ENCODE peak calls at places on chromosomes 6 and 20, in seven cellular contexts. B is IMR-90, V is H1, E is mesenchymal stem cell, F is mesendoderm, R is H9, C is trophoblast cell. L is an unnamed sample.

GRCh38 chr20:14414560-14414959 is 77.1 kb upstream of the FLRT3 start:
- DNase-seq in B (no peak), V (no peak), E (no peak), F (peak), R (no peak), C (no peak), L (no peak)

GRCh38 chr6:128567029-128567428 is 46.6 kb upstream of the PTPRK start:
- DNase-seq in B (no peak), V (no peak), E (no peak), F (no peak), R (no peak), C (no peak), L (no peak)

GRCh38 chr6:31663961-31664789 is 622 bp downstream of the GPANK1 start:
- DNase-seq in B (peak), V (no peak), E (peak), F (peak), R (no peak), C (peak), L (no peak)

GRCh38 chr20:63740501-63741353 is 1.2 kb downstream of the SLC2A4RG start:
- DNase-seq in B (peak), V (no peak), E (peak), F (peak), R (peak), C (peak), L (peak)

GRCh38 chr6:33305052-33305451 is 6.3 kb upstream of the RGL2 start:
- DNase-seq in B (no peak), V (no peak), E (no peak), F (no peak), R (no peak), C (no peak), L (no peak)

GRCh38 chr6:3290501-3291211 is 31.9 kb downstream of the PSMG4 start:
- DNase-seq in B (no peak), V (no peak), E (no peak), F (no peak), R (no peak), C (no peak), L (no peak)

GRCh38 chr6:25175216-25175615 is 104.0 kb upstream of the CARMIL1 start:
- DNase-seq in B (peak), V (peak), E (no peak), F (peak), R (no peak), C (peak), L (no peak)

GRCh38 chr6:15249371-15250019 is 3.6 kb downstream of the JARID2 start:
- DNase-seq in B (no peak), V (no peak), E (no peak), F (no peak), R (no peak), C (no peak), L (no peak)

GRCh38 chr20:40462600-40462999 is 226.4 kb downstream of the MAFB start:
- DNase-seq in B (no peak), V (no peak), E (no peak), F (no peak), R (no peak), C (no peak), L (no peak)

GRCh38 chr6:37309692-37310091 is 44.1 kb upstream of the RNF8 start:
- DNase-seq in B (no peak), V (no peak), E (no peak), F (no peak), R (no peak), C (no peak), L (no peak)

GRCh38 chr20:9143926-9144325 is 75.0 kb downstream of the PLCB4 start:
- DNase-seq in B (no peak), V (no peak), E (no peak), F (no peak), R (no peak), C (no peak), L (no peak)

GRCh38 chr6:73630401-73630800 is 23.4 kb downstream of the SLC17A5 start:
- DNase-seq in B (no peak), V (no peak), E (no peak), F (no peak), R (no peak), C (no peak), L (no peak)

GRCh38 chr6:68427630-68428029 is 207.5 kb upstream of the ADGRB3 start:
- DNase-seq in B (peak), V (no peak), E (no peak), F (no peak), R (no peak), C (no peak), L (no peak)

GRCh38 chr6:152054441-152054840 is 247.0 kb downstream of the ESR1 start:
- DNase-seq in B (no peak), V (no peak), E (peak), F (peak), R (no peak), C (no peak), L (no peak)

GRCh38 chr6:152050451-152051195 is 243.1 kb downstream of the ESR1 start:
- DNase-seq in B (no peak), V (no peak), E (no peak), F (no peak), R (no peak), C (no peak), L (no peak)

GRCh38 chr6:152049502-152049901 is 242.0 kb downstream of the ESR1 start:
- DNase-seq in B (no peak), V (no peak), E (no peak), F (no peak), R (no peak), C (no peak), L (no peak)

GRCh38 chr6:152053332-152053731 is 245.8 kb downstream of the ESR1 start:
- DNase-seq in B (no peak), V (no peak), E (no peak), F (no peak), R (no peak), C (no peak), L (no peak)

GRCh38 chr6:152052061-152052460 is 244.6 kb downstream of the ESR1 start:
- DNase-seq in B (no peak), V (no peak), E (no peak), F (peak), R (no peak), C (no peak), L (no peak)
- H2AK5ac ChIP-seq in B (no peak), V (no peak), E (no peak), F (no peak), R (no peak), C (no peak), L (no peak)

GRCh38 chr6:54188832-54189231 is 77.6 kb downstream of the MLIP start:
- DNase-seq in B (no peak), V (no peak), E (no peak), F (no peak), R (no peak), C (no peak), L (no peak)

GRCh38 chr6:54183616-54184015 is 72.4 kb downstream of the MLIP start:
- DNase-seq in B (no peak), V (no peak), E (no peak), F (no peak), R (no peak), C (no peak), L (no peak)

GRCh38 chr6:54191460-54191859 is 80.2 kb downstream of the MLIP start:
- DNase-seq in B (peak), V (no peak), E (peak), F (peak), R (no peak), C (no peak), L (no peak)

DNA sequence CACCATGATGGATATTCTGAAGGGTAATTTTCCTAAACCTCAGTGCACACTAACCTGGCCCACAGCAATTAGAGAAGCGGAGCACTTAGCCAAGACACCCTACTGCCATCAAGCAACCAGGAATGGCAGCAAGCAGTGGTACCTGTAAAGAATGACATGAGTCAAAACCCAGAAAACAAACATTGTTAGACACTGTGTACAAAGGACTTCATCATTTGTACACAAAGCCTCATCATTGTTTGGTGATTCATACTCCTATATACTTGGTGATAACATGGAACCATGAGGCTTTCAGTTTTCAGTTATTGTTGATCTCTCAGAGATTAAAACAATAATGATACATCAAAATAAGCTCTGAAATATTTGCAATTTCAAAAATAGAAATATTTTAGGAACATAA is 74.6 kb downstream of the MLIP start:
- DNase-seq in B (no peak), V (no peak), E (no peak), F (no peak), R (no peak), C (no peak), L (no peak)
- H2AK5ac ChIP-seq in B (no peak), V (no peak), E (no peak), F (no peak), R (no peak), C (no peak), L (no peak)

DNA sequence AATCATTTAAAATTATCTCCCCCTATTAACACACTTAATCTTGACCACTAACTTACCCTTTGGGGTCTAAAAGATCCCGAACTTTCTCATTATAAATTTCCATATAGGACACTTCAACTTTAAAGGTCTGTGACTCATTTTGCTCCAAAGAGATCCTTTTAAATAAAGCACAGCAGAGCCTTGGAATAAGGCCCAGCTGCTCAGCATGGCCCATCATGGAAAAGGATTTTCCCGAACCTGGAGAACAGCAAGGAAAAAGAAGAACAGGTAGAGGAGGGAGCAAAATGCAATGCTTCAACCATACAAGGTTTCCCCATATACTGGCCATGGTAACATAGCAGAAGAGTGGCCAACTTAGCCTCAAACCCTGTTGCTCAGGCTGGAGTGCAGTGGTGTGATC is 132.1 kb downstream of the KIF13A start:
- DNase-seq in B (peak), V (no peak), E (no peak), F (no peak), R (no peak), C (no peak), L (no peak)
- H2AK5ac ChIP-seq in B (peak), V (no peak), E (no peak), F (no peak), R (no peak), C (no peak), L (no peak)

GRCh38 chr6:147219463-147219862 is 15.2 kb downstream of the STXBP5 start:
- DNase-seq in B (no peak), V (no peak), E (no peak), F (no peak), R (no peak), C (no peak), L (no peak)

GRCh38 chr6:147220345-147220744 is 16.1 kb downstream of the STXBP5 start:
- DNase-seq in B (no peak), V (no peak), E (no peak), F (no peak), R (no peak), C (no peak), L (no peak)

GRCh38 chr6:147221739-147222138 is 17.5 kb downstream of the STXBP5 start:
- DNase-seq in B (no peak), V (no peak), E (no peak), F (no peak), R (no peak), C (no peak), L (no peak)

GRCh38 chr6:147223751-147224150 is 19.5 kb downstream of the STXBP5 start:
- DNase-seq in B (no peak), V (no peak), E (no peak), F (no peak), R (no peak), C (no peak), L (no peak)

DNA sequence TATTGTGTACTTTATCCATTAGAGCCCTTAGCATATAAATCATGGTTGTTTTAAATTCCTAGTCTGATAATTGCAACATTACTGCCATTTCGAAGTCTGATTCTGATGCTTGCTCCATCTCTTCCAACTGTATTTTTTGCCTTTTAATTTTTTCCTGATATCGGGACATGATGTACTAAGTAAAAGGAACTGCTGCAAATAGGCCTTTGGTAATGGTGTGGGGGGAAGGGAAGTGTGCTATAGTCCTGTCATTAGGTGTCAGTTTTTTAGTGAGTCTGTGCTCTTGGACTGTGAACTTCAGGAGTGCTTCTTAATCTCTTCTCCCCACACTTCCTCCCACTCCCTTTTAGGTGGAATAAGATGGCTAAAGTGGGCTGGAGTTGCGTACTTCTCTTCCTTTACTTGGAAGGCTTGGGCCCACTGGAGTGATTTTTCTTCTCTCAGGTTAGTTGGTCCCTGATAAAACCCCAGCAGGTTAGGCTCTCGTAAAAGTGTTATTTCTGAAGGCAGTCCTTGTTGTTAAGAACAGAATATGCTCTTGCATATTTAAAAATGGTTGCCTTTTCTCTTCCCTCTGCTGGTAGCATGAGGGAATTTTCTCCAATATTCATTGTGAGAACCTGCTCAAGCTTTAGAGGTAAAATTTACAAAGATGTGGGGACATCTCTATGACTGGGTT is 18.1 kb downstream of the STXBP5 start:
- DNase-seq in B (peak), V (no peak), E (peak), F (peak), R (no peak), C (no peak), L (no peak)
- H2AK5ac ChIP-seq in B (no peak), V (no peak), E (no peak), F (no peak), R (no peak), C (no peak), L (no peak)

DNA sequence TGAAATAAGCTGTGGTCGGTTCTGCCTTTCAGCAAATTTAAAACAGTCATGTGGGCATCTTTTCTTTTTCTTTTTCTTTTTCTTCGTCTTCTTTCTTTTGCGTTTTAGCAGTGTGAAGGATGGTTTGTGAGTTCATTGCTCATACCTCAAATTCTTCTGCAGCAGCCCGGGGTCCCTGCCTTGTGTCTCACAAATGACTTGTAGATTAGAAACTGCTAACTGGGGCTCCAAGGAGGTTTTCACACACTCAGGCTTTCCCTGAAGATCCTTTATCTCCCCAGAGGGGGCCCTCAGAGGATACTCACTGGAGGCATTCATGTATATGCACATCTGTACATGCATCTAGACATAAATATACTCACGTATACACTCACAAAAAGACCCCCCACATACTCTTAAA is 1.7 kb downstream of the SMOC2 start:
- DNase-seq in B (no peak), V (no peak), E (no peak), F (peak), R (no peak), C (no peak), L (no peak)
- H2AK5ac ChIP-seq in B (no peak), V (no peak), E (no peak), F (no peak), R (no peak), C (no peak), L (no peak)

DNA sequence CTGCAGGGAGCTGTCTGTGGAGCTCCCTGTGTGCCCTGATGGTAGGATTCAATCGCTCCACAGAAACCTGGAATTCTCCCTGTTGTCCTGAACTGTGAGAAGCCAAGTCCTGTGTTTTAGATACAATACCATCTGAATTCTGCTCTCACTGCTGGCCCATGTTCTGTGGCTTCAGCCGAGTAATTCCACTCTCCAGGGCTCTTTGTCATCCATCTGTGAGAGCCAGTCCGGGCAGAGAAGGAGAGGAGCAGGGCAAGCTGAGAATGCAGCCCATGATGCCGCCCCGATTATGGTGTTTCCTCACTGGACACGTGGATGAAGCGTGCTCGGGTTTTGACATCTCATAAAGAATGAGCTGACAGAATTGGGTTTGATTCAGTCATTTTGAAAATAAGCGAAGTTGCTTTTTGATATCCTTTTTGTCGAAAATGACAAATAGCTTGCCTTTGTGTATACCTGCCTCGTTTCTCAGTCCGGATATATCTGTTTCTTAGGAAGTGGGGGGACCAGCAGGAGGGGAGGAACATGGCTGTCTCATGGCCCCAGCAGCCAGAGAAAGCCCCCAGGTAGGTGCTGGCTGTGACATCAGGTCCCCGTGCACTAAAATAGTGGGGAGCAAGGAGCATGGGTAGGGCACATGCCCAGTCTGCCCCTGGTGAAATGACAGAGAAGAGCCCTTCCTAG is 8.2 kb upstream of the CD93 start:
- DNase-seq in B (no peak), V (no peak), E (no peak), F (no peak), R (no peak), C (no peak), L (no peak)
- H2AK5ac ChIP-seq in B (no peak), V (no peak), E (no peak), F (no peak), R (no peak), C (no peak), L (no peak)

DNA sequence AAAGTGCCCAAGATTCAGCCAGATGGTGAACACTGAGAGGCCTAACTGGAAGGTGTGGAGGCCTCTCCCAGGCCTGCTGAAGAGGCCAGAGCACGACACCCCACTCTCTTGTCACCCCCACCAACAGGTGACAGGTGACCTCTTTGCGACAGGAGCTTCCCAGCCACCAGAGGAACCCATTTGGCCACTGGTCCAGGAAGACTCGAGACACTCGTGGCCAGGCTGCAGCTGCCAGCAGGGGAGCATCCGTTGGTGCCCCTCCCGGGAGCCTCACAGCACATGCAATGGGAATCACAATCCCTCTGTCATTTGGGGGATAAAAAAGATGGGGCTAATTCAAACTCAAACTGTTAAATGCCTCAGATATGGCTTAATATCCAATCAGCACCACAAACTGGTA is 163.4 kb downstream of the INSM1 start:
- DNase-seq in B (no peak), V (no peak), E (no peak), F (no peak), R (no peak), C (no peak), L (no peak)
- H2AK5ac ChIP-seq in B (no peak), V (no peak), E (no peak), F (no peak), R (no peak), C (no peak), L (no peak)